ENCODE peak calls at places on chromosomes 1 and 21, in six cellular contexts. C is RCC 7860, L is cardiac muscle cell, A is astrocyte of the spinal cord, B is IMR-90, K is hippocampal formation. M is an unnamed sample.

GRCh38 chr1:192448026-192448578 is 127.5 kb upstream of the RGS1 start:
- DNase-seq in C (no peak), L (no peak), A (no peak), B (peak; percentile 12), K (no peak), M (no peak)

GRCh38 chr1:62384276-62385005 is 52.4 kb upstream of the USP1 start:
- DNase-seq in C (peak; percentile 35), L (peak; percentile 43), A (peak; percentile 91), B (peak; percentile 86), K (peak; percentile 40), M (peak; percentile 95)

GRCh38 chr1:117182271-117182670 is 28.5 kb downstream of the VTCN1 start:
- DNase-seq in C (no peak), L (no peak), A (no peak), B (no peak), K (no peak), M (no peak)

GRCh38 chr1:244394346-244394745 is 57.4 kb downstream of the ADSS2 start:
- DNase-seq in C (no peak), L (no peak), A (no peak), B (no peak), K (no peak), M (no peak)

GRCh38 chr1:94693029-94693428 is 127.1 kb upstream of the SLC44A3 start:
- DNase-seq in C (no peak), L (no peak), A (no peak), B (no peak), K (no peak), M (no peak)

GRCh38 chr1:209769171-209769904 is 13.5 kb downstream of the TRAF3IP3 start:
- DNase-seq in C (no peak), L (peak; percentile 80), A (peak; percentile 97), B (peak; percentile 87), K (no peak), M (peak; percentile 90)

GRCh38 chr1:186950547-186950946 is 121.8 kb downstream of the PLA2G4A start:
- DNase-seq in C (peak; percentile 41), L (no peak), A (peak; percentile 35), B (peak; percentile 31), K (no peak), M (peak; percentile 54)

GRCh38 chr1:168397806-168398205 is 117.1 kb downstream of the TBX19 start:
- DNase-seq in C (no peak), L (no peak), A (no peak), B (no peak), K (no peak), M (no peak)

GRCh38 chr1:54595956-54596498 is 27.3 kb downstream of the FAM151A start:
- DNase-seq in C (no peak), L (no peak), A (no peak), B (no peak), K (no peak), M (no peak)

GRCh38 chr1:3465935-3466321 is 11.5 kb downstream of the ARHGEF16 start:
- DNase-seq in C (no peak), L (no peak), A (no peak), B (no peak), K (no peak), M (no peak)

GRCh38 chr1:28668956-28669719 is 554 bp downstream of the GMEB1 start:
- DNase-seq in C (peak; percentile 7), L (peak; percentile 62), A (peak; percentile 40), B (peak; percentile 33), K (no peak), M (peak; percentile 84)

GRCh38 chr1:68230901-68231626 is 1.3 kb downstream of the WLS start:
- DNase-seq in C (no peak), L (peak; percentile 43), A (no peak), B (no peak), K (no peak), M (peak; percentile 63)

GRCh38 chr21:29148535-29148934 is 18.1 kb downstream of the MAP3K7CL start:
- DNase-seq in C (no peak), L (no peak), A (peak; percentile 90), B (peak; percentile 64), K (no peak), M (peak; percentile 87)

GRCh38 chr1:51283977-51284376 is 46.4 kb downstream of the TTC39A start:
- DNase-seq in C (peak; percentile 28), L (no peak), A (no peak), B (no peak), K (no peak), M (no peak)

GRCh38 chr21:39350094-39351006 is 1.5 kb upstream of the HMGN1 start:
- DNase-seq in C (no peak), L (no peak), A (no peak), B (no peak), K (no peak), M (no peak)

GRCh38 chr1:115877511-115877910 is 36.6 kb upstream of the NHLH2 start:
- DNase-seq in C (no peak), L (no peak), A (no peak), B (no peak), K (no peak), M (no peak)

GRCh38 chr1:26785611-26786436 is 1.9 kb upstream of the PIGV start:
- DNase-seq in C (no peak), L (no peak), A (peak; percentile 46), B (peak; percentile 48), K (no peak), M (peak; percentile 56)

GRCh38 chr1:63835075-63835633 is 61.3 kb downstream of the ROR1 start:
- DNase-seq in C (peak; percentile 59), L (no peak), A (no peak), B (peak; percentile 41), K (no peak), M (peak; percentile 22)

GRCh38 chr1:204697893-204698292 is 12.4 kb upstream of the LRRN2 start:
- DNase-seq in C (no peak), L (no peak), A (no peak), B (no peak), K (no peak), M (no peak)

GRCh38 chr1:223229756-223230155 is 86.7 kb upstream of the TLR5 start:
- DNase-seq in C (no peak), L (no peak), A (peak; percentile 3), B (no peak), K (no peak), M (no peak)

GRCh38 chr1:158586942-158587341 is 7.2 kb upstream of the OR10X1 start:
- DNase-seq in C (no peak), L (no peak), A (no peak), B (no peak), K (no peak), M (no peak)

GRCh38 chr1:179831852-179832699 is 45.5 kb downstream of the TOR1AIP2 start:
- DNase-seq in C (no peak), L (no peak), A (peak; percentile 30), B (peak; percentile 23), K (no peak), M (peak; percentile 27)

GRCh38 chr1:8394456-8395321 is 76.8 kb downstream of the SLC45A1 start:
- DNase-seq in C (peak; percentile 33), L (no peak), A (peak; percentile 93), B (peak; percentile 96), K (no peak), M (peak; percentile 88)

GRCh38 chr21:23664193-23664694 is 1943.0 kb downstream of the MRPL39 start:
- DNase-seq in C (no peak), L (peak; percentile 32), A (no peak), B (no peak), K (no peak), M (no peak)

GRCh38 chr1:150706091-150706490 is 9.1 kb upstream of the GOLPH3L start:
- DNase-seq in C (no peak), L (no peak), A (no peak), B (no peak), K (no peak), M (no peak)

GRCh38 chr1:200628223-200628868 is 7.8 kb upstream of the KIF14 start:
- DNase-seq in C (no peak), L (no peak), A (no peak), B (no peak), K (no peak), M (no peak)

GRCh38 chr1:185646202-185646683 is 87.9 kb upstream of the HMCN1 start:
- DNase-seq in C (peak; percentile 95), L (peak; percentile 85), A (peak; percentile 98), B (peak; percentile 98), K (peak; percentile 61), M (peak; percentile 97)

GRCh38 chr1:102184477-102184876 is 187.8 kb upstream of the OLFM3 start:
- DNase-seq in C (no peak), L (no peak), A (no peak), B (no peak), K (no peak), M (no peak)

GRCh38 chr1:59179673-59180072 is 117.2 kb upstream of the FGGY start:
- DNase-seq in C (no peak), L (no peak), A (no peak), B (peak; percentile 29), K (no peak), M (peak; percentile 31)

GRCh38 chr1:224432672-224433040 is 1.9 kb downstream of the WDR26 start:
- DNase-seq in C (no peak), L (peak; percentile 18), A (peak; percentile 26), B (no peak), K (peak; percentile 23), M (peak; percentile 51)

GRCh38 chr1:51715369-51715768 is 98.5 kb downstream of the OSBPL9 start:
- DNase-seq in C (no peak), L (no peak), A (no peak), B (no peak), K (no peak), M (no peak)

GRCh38 chr1:224804220-224804619 is 125.3 kb upstream of the DNAH14 start:
- DNase-seq in C (no peak), L (no peak), A (no peak), B (no peak), K (no peak), M (no peak)

GRCh38 chr1:91714867-91715381 is 171.0 kb downstream of the TGFBR3 start:
- DNase-seq in C (no peak), L (no peak), A (no peak), B (no peak), K (no peak), M (no peak)

M was measured in GM23248.